ENCODE peak calls at places on chromosomes 12 and 14, in six cellular contexts. One of them, this sample, is unnamed.

GRCh38 chr14:104150201-104151027 is 12.0 kb downstream of the KIF26A start:
- DNase-seq in heart right ventricle: peak
- DNase-seq in brain microvascular endothelial cell: peak
- DNase-seq in T-cell: no peak
- DNase-seq in EL: no peak
- DNase-seq in stimulated activated CD8-positive, alpha-beta memory T cell treated with anti-CD3 and anti-CD28 coated beads, Interleukin-4, amount 100 ng/mL, for 4 hours: no peak
- DNase-seq in this sample: no peak

GRCh38 chr12:63977441-63977840 is 132.9 kb downstream of the SRGAP1 start:
- DNase-seq in heart right ventricle: no peak
- DNase-seq in brain microvascular endothelial cell: no peak
- DNase-seq in T-cell: no peak
- DNase-seq in EL: no peak
- DNase-seq in stimulated activated CD8-positive, alpha-beta memory T cell treated with anti-CD3 and anti-CD28 coated beads, Interleukin-4, amount 100 ng/mL, for 4 hours: no peak
- DNase-seq in this sample: no peak

GRCh38 chr14:86781111-86781510 is 1211.9 kb downstream of the GALC start:
- DNase-seq in heart right ventricle: no peak
- DNase-seq in brain microvascular endothelial cell: no peak
- DNase-seq in T-cell: no peak
- DNase-seq in EL: no peak
- DNase-seq in stimulated activated CD8-positive, alpha-beta memory T cell treated with anti-CD3 and anti-CD28 coated beads, Interleukin-4, amount 100 ng/mL, for 4 hours: no peak
- DNase-seq in this sample: no peak

GRCh38 chr12:91332305-91332704 is 149.7 kb upstream of the DCN start:
- DNase-seq in heart right ventricle: no peak
- DNase-seq in brain microvascular endothelial cell: no peak
- DNase-seq in T-cell: no peak
- DNase-seq in EL: no peak
- DNase-seq in stimulated activated CD8-positive, alpha-beta memory T cell treated with anti-CD3 and anti-CD28 coated beads, Interleukin-4, amount 100 ng/mL, for 4 hours: no peak
- DNase-seq in this sample: no peak

GRCh38 chr14:36818212-36818611 is 156.6 kb downstream of the PAX9 start:
- DNase-seq in heart right ventricle: no peak
- DNase-seq in brain microvascular endothelial cell: no peak
- DNase-seq in T-cell: no peak
- DNase-seq in EL: no peak
- DNase-seq in stimulated activated CD8-positive, alpha-beta memory T cell treated with anti-CD3 and anti-CD28 coated beads, Interleukin-4, amount 100 ng/mL, for 4 hours: no peak
- DNase-seq in this sample: no peak

GRCh38 chr12:53618340-53618739 is 7.8 kb downstream of the ATF7 start:
- DNase-seq in heart right ventricle: no peak
- DNase-seq in brain microvascular endothelial cell: no peak
- DNase-seq in T-cell: no peak
- DNase-seq in EL: no peak
- DNase-seq in stimulated activated CD8-positive, alpha-beta memory T cell treated with anti-CD3 and anti-CD28 coated beads, Interleukin-4, amount 100 ng/mL, for 4 hours: no peak
- DNase-seq in this sample: no peak

GRCh38 chr12:89427508-89428156 is 75.3 kb upstream of the DUSP6 start:
- DNase-seq in heart right ventricle: no peak
- DNase-seq in brain microvascular endothelial cell: peak
- DNase-seq in T-cell: no peak
- DNase-seq in EL: peak
- DNase-seq in stimulated activated CD8-positive, alpha-beta memory T cell treated with anti-CD3 and anti-CD28 coated beads, Interleukin-4, amount 100 ng/mL, for 4 hours: no peak
- DNase-seq in this sample: no peak

GRCh38 chr14:99650189-99650588 is 5.3 kb downstream of the HHIPL1 start:
- DNase-seq in heart right ventricle: no peak
- DNase-seq in brain microvascular endothelial cell: no peak
- DNase-seq in T-cell: no peak
- DNase-seq in EL: no peak
- DNase-seq in stimulated activated CD8-positive, alpha-beta memory T cell treated with anti-CD3 and anti-CD28 coated beads, Interleukin-4, amount 100 ng/mL, for 4 hours: no peak
- DNase-seq in this sample: no peak

GRCh38 chr12:53481957-53482586 is 17.2 kb downstream of the MAP3K12 start:
- DNase-seq in heart right ventricle: no peak
- DNase-seq in brain microvascular endothelial cell: no peak
- DNase-seq in T-cell: no peak
- DNase-seq in EL: no peak
- DNase-seq in stimulated activated CD8-positive, alpha-beta memory T cell treated with anti-CD3 and anti-CD28 coated beads, Interleukin-4, amount 100 ng/mL, for 4 hours: no peak
- DNase-seq in this sample: no peak

GRCh38 chr14:75428230-75429104 is 645 bp downstream of the JDP2 start:
- DNase-seq in heart right ventricle: peak
- DNase-seq in brain microvascular endothelial cell: no peak
- DNase-seq in T-cell: no peak
- DNase-seq in EL: peak
- DNase-seq in stimulated activated CD8-positive, alpha-beta memory T cell treated with anti-CD3 and anti-CD28 coated beads, Interleukin-4, amount 100 ng/mL, for 4 hours: no peak
- DNase-seq in this sample: peak

GRCh38 chr14:47442206-47442605 is 233.2 kb downstream of the MDGA2 start:
- DNase-seq in heart right ventricle: no peak
- DNase-seq in brain microvascular endothelial cell: peak
- DNase-seq in T-cell: no peak
- DNase-seq in EL: no peak
- DNase-seq in stimulated activated CD8-positive, alpha-beta memory T cell treated with anti-CD3 and anti-CD28 coated beads, Interleukin-4, amount 100 ng/mL, for 4 hours: no peak
- DNase-seq in this sample: no peak

GRCh38 chr14:79011091-79011919 is 841.1 kb downstream of the NRXN3 start:
- DNase-seq in heart right ventricle: no peak
- DNase-seq in brain microvascular endothelial cell: peak
- DNase-seq in T-cell: no peak
- DNase-seq in EL: peak
- DNase-seq in stimulated activated CD8-positive, alpha-beta memory T cell treated with anti-CD3 and anti-CD28 coated beads, Interleukin-4, amount 100 ng/mL, for 4 hours: no peak
- DNase-seq in this sample: no peak

This sample was measured in stimulated activated naive B cell treated with anti-CD40 and anti-IgM and Interleukin-4, amounts not matched to agents 10 μg/mL and 1 μg/mL and 100 μg/mL, for 72 hours.